ENCODE peak calls at places on chromosomes 2 and 18, in nine cellular contexts. P is kidney; V is naive thymus-derived CD4-positive, alpha-beta T cell; L is CD8-positive, alpha-beta T cell; Y is heart right ventricle; T is thyroid gland; F is pancreas; W is CD8-positive, alpha-beta memory T cell; U is mucosa of descending colon. X is an unnamed sample. For H3K9me3 and H3K4me1, the result is how much of the 10 kb centered on the place peaks cover.

GRCh38 chr2:112583497-112584133 is 794 bp upstream of the CHCHD5 start:
- DNase-seq in F (no peak), Y (no peak), L (no peak), T (no peak), V (peak), P (no peak), W (no peak), U (no peak), X (no peak)

GRCh38 chr2:183070942-183071844 is 7.4 kb upstream of the DUSP19 start:
- DNase-seq in P (peak), L (no peak), T (peak), Y (peak), F (peak), V (no peak), W (no peak), U (peak), X (no peak)

GRCh38 chr2:38948995-38949394 is 59.3 kb downstream of the ARHGEF33 start:
- DNase-seq in W (no peak), T (no peak), V (no peak), L (no peak), P (no peak), U (no peak), F (no peak), Y (no peak), X (no peak)

GRCh38 chr18:58965930-58966662 is 101.4 kb downstream of the ZNF532 start:
- DNase-seq in V (no peak), Y (no peak), L (no peak), U (no peak), W (no peak), F (no peak), T (no peak), P (no peak), X (no peak)

GRCh38 chr18:50973367-50974126 is 5.7 kb downstream of the ELAC1 start:
- DNase-seq in L (no peak), T (peak), W (no peak), Y (no peak), F (no peak), P (no peak), U (no peak), V (no peak), X (peak)

GRCh38 chr2:61631321-61631720 is 93.2 kb upstream of the XPO1 start:
- DNase-seq in L (no peak), U (no peak), W (no peak), T (no peak), F (no peak), P (no peak), Y (no peak), V (no peak), X (no peak)

GRCh38 chr18:11741505-11742145 is 52.6 kb downstream of the GNAL start:
- DNase-seq in F (no peak), L (no peak), V (no peak), T (no peak), W (no peak), P (no peak), U (no peak), Y (no peak), X (no peak)

GRCh38 chr2:9984217-9984739 is 32.8 kb downstream of the GRHL1 start:
- DNase-seq in V (peak), U (no peak), Y (no peak), F (no peak), L (no peak), T (no peak), W (peak), P (no peak), X (peak)

GRCh38 chr2:100424277-100424875 is 6.9 kb upstream of the CHST10 start:
- DNase-seq in V (no peak), U (no peak), W (no peak), F (no peak), L (no peak), T (no peak), Y (no peak), P (no peak), X (no peak)

GRCh38 chr2:155675920-155676319 is 656.6 kb downstream of the NR4A2 start:
- DNase-seq in U (no peak), T (no peak), W (no peak), L (no peak), P (no peak), V (no peak), Y (no peak), F (no peak), X (no peak)

DNA sequence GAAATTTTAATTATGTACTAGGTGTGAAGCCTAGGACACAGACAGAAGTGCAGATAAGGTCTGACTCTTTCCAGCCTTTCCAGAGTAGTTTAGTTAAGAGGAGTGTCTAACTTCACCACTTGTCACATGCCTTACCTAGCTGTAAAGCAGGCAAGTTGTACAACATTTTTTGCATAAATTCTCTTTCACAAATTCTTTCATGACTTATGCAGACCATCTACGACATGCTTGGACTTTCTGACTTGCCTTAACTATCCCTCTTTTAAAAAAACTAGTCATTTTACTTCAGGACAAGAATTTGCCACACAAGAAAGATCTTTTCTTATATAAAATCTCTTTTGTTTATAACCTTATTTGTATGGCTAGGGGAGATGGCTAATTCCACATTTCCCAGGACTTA is 1273.6 kb upstream of the SLC39A10 start:
- DNase-seq in W (no peak), U (no peak), P (no peak), L (no peak), T (no peak), V (no peak), Y (no peak), F (no peak), X (no peak)
- H3K9me3 ChIP-seq in W (under half), U (under half), P (under half), L (under half), T (under half), V (under half), Y (under half), F (under half), X (under half)

GRCh38 chr2:60479226-60480088 is 74.0 kb downstream of the BCL11A start:
- DNase-seq in L (no peak), T (no peak), V (no peak), W (no peak), F (no peak), U (peak), Y (no peak), P (no peak), X (no peak)
- H3K4me1 ChIP-seq in L (under half), T (under half), V (under half), W (under half), F (under half), U (under half), Y (half or more), P (under half), X (under half)

GRCh38 chr2:214782671-214783070 is 26.8 kb downstream of the BARD1 start:
- DNase-seq in P (no peak), L (no peak), F (no peak), T (no peak), Y (no peak), U (no peak), V (no peak), W (no peak), X (no peak)

GRCh38 chr2:214781226-214781625 is 28.3 kb downstream of the BARD1 start:
- DNase-seq in W (no peak), Y (no peak), F (no peak), L (no peak), V (no peak), P (no peak), T (no peak), U (no peak), X (no peak)
- H3K9me3 ChIP-seq in W (under half), Y (under half), F (under half), L (under half), V (under half), P (under half), T (under half), U (under half), X (under half)

DNA sequence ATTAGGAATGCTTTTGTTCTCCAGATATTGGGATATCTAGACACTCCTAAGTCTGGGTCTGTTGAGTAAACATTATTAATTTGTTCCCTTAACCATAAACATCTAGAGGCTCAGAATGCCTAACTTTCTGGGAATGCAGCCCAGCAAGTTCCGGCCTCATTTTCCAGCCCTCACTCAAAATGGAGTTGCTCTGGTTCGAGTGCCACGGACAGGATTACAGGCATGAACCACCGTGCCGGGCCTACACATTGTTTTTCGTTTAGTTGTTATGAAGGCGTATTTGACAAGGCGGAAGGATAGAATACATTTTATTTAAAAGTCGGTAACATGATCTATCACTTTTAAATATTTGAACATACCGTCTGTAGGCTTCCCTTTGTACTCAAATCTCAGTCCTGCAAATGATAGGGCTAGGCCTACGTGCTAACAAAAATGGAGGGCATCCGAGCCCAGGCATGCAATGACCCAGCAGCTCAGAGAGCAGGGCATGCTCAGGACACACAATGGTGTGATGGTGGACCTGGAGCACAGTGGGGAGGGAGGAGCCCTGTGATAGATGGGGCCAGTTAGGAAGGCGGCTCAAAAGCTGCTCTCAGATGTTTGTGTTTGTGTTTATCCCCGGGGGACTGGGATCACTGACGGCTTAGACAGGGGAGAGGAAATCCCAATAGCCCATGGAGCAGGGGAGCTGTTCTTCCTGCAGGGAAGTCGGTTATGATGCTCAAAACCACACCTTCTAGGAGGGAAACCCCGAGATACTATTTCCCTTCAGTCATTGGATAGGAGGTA is 2.9 kb upstream of the SCYGR1 start:
- DNase-seq in W (no peak), L (no peak), T (no peak), U (no peak), F (no peak), Y (no peak), V (no peak), P (no peak), X (no peak)
- H3K4me1 ChIP-seq in W (under half), L (under half), T (under half), U (under half), F (under half), Y (under half), V (under half), P (under half), X (under half)

GRCh38 chr2:77834360-77835002 is 312.3 kb upstream of the LRRTM4 start:
- DNase-seq in F (no peak), U (no peak), L (no peak), P (no peak), T (no peak), V (no peak), Y (no peak), W (no peak), X (no peak)
- H3K9me3 ChIP-seq in F (under half), U (under half), L (under half), P (under half), T (under half), V (under half), Y (under half), W (under half), X (under half)

DNA sequence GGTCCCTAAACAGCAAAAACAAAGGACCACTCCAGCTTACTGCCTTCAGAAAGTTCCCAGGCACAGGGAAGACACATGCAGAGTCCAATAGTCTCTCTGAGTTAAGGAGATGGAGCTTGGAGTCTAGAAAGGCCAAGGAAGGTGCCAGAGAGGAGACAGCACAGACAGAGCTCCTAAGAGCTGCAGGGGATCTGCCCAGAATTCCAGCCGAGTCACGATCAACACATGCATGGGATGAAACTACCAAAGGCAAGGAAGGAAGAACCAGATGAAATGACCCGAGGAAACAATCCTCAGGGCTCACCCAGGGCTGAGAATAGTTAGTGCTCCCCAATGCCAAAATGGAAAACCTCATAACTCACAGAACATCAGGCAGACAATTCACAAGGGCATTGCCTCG is 15.4 kb downstream of the METTL4 start:
- DNase-seq in W (no peak), L (no peak), F (no peak), T (no peak), V (no peak), Y (no peak), P (no peak), U (no peak), X (no peak)
- H3K4me1 ChIP-seq in W (under half), L (under half), F (under half), T (under half), V (under half), Y (under half), P (under half), U (under half), X (under half)

GRCh38 chr2:218720048-218721041 is 9.7 kb downstream of the TTLL4 start:
- DNase-seq in V (no peak), U (no peak), W (no peak), P (no peak), T (no peak), Y (no peak), L (no peak), F (no peak), X (no peak)

GRCh38 chr2:218721934-218722333 is 11.3 kb downstream of the TTLL4 start:
- DNase-seq in V (no peak), U (no peak), T (no peak), P (no peak), W (no peak), L (no peak), F (no peak), Y (no peak), X (no peak)

GRCh38 chr2:218722876-218723477 is 12.3 kb downstream of the TTLL4 start:
- DNase-seq in F (no peak), V (no peak), L (no peak), T (no peak), U (no peak), P (no peak), W (no peak), Y (no peak), X (no peak)

GRCh38 chr2:218722419-218722818 is 11.8 kb downstream of the TTLL4 start:
- DNase-seq in P (no peak), V (no peak), T (no peak), U (no peak), L (no peak), Y (no peak), W (no peak), F (no peak), X (no peak)

DNA sequence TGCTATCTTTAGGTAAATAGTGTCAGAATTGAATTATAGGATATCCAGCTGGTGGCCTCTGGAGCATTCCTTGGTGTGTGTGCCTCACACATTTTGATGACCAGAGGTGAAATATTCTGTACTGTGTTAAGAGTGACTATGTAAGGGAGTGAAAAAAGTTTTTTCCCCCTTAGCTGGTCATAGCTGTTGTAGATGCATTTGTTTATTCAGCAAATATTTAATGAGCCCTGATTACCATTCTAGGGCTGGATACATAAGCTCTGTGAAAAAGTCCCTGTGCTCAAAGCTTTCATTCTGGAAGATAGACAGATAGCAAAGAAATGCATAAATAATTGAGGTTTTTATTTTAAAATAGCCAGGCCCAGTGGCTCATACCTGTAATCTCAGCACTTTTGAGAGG is 10.9 kb downstream of the TTLL4 start:
- DNase-seq in P (no peak), T (no peak), W (no peak), Y (no peak), F (no peak), V (no peak), U (no peak), L (no peak), X (no peak)
- H3K9me3 ChIP-seq in P (under half), T (under half), W (under half), Y (under half), F (under half), V (under half), U (under half), L (under half), X (under half)

GRCh38 chr18:9753863-9754262 is 45.8 kb downstream of the RAB31 start:
- DNase-seq in T (no peak), V (no peak), F (no peak), U (no peak), W (no peak), Y (no peak), L (no peak), P (no peak), X (no peak)

GRCh38 chr18:9751371-9752031 is 43.4 kb downstream of the RAB31 start:
- DNase-seq in Y (no peak), F (no peak), U (no peak), T (no peak), L (no peak), W (no peak), V (no peak), P (no peak), X (no peak)

GRCh38 chr18:9746958-9747357 is 38.9 kb downstream of the RAB31 start:
- DNase-seq in W (no peak), Y (no peak), P (no peak), V (no peak), T (no peak), U (no peak), F (no peak), L (no peak), X (no peak)

GRCh38 chr18:9750112-9750511 is 42.0 kb downstream of the RAB31 start:
- DNase-seq in Y (no peak), U (no peak), P (no peak), L (no peak), W (no peak), V (no peak), T (no peak), F (no peak), X (no peak)

DNA sequence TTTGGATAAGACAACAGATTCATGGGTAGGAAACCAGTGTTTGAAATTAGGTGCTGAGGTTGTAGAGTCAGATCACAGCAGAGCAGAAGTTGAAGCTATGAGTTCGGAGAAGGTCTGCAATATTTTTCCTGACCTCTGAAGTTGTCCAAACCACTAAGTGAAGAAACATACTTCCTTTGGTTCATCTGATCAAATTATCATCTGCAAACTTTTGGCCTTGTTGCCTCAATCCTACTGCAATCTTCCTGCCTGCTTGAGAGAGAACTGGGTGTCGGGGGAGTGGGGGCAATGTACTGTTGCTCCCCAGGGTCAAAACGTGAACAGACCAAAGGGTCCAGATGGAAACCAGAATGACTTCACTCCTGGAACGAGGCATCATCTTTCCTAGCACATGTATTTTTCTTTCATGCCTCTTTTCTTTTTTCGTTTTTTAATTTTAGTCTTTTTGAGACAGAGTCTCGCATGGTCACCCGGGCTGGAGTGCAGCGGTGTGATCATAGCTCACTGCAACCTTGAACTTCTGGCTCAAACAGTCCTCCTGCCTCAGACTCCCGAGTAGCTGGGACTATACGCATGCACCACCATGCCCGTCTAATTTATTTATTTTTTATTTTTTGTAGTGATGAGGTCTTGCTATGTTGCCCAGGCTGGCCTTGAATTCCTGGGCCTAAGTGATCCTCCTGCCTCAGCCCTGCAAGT is 42.7 kb downstream of the RAB31 start:
- DNase-seq in P (no peak), V (no peak), Y (no peak), F (no peak), W (no peak), L (no peak), U (no peak), T (no peak), X (no peak)
- H3K4me1 ChIP-seq in P (under half), V (under half), Y (under half), F (under half), W (under half), L (under half), U (under half), T (under half), X (under half)